ENCODE peak calls at places on chromosome 1, in seven cellular contexts. One of them, this sample, is unnamed.

GRCh38 chr1:53516181-53516580 is 57.0 kb downstream of the DMRTB1 start:
- DNase-seq in effector memory CD8-positive, alpha-beta T cell: no peak
- DNase-seq in GM23338: no peak
- DNase-seq in psoas muscle: no peak
- DNase-seq in A172: no peak
- DNase-seq in NCI-H774: no peak
- DNase-seq in cardiac septum: no peak
- DNase-seq in this sample: no peak

GRCh38 chr1:18557621-18558465 is 72.8 kb upstream of the PAX7 start:
- DNase-seq in NCI-H774: no peak
- DNase-seq in A172: no peak
- DNase-seq in cardiac septum: no peak
- DNase-seq in psoas muscle: no peak
- DNase-seq in effector memory CD8-positive, alpha-beta T cell: no peak
- DNase-seq in GM23338: peak; percentile 83
- DNase-seq in this sample: peak; percentile 86

GRCh38 chr1:81412954-81413353 is 387.8 kb upstream of the ADGRL2 start:
- DNase-seq in psoas muscle: no peak
- DNase-seq in cardiac septum: no peak
- DNase-seq in NCI-H774: no peak
- DNase-seq in A172: no peak
- DNase-seq in GM23338: peak; percentile 80
- DNase-seq in effector memory CD8-positive, alpha-beta T cell: no peak
- DNase-seq in this sample: no peak

GRCh38 chr1:40848530-40849189 is 13.5 kb downstream of the CITED4 start:
- DNase-seq in psoas muscle: peak; percentile 53
- DNase-seq in A172: peak; percentile 67
- DNase-seq in GM23338: peak; percentile 90
- DNase-seq in cardiac septum: no peak
- DNase-seq in effector memory CD8-positive, alpha-beta T cell: no peak
- DNase-seq in NCI-H774: peak; percentile 88
- DNase-seq in this sample: peak; percentile 75

GRCh38 chr1:212500986-212501385 is 68.3 kb downstream of the NENF start:
- DNase-seq in effector memory CD8-positive, alpha-beta T cell: no peak
- DNase-seq in NCI-H774: no peak
- DNase-seq in A172: no peak
- DNase-seq in cardiac septum: no peak
- DNase-seq in psoas muscle: no peak
- DNase-seq in GM23338: no peak
- DNase-seq in this sample: no peak

GRCh38 chr1:94783342-94784264 is 36.6 kb upstream of the SLC44A3 start:
- DNase-seq in psoas muscle: peak; percentile 83
- DNase-seq in GM23338: no peak
- DNase-seq in NCI-H774: no peak
- DNase-seq in cardiac septum: peak; percentile 78
- DNase-seq in A172: peak; percentile 86
- DNase-seq in effector memory CD8-positive, alpha-beta T cell: no peak
- DNase-seq in this sample: no peak

GRCh38 chr1:28326980-28327379 is 1.9 kb upstream of the MED18 start:
- DNase-seq in cardiac septum: no peak
- DNase-seq in A172: no peak
- DNase-seq in NCI-H774: no peak
- DNase-seq in GM23338: no peak
- DNase-seq in psoas muscle: no peak
- DNase-seq in effector memory CD8-positive, alpha-beta T cell: no peak
- DNase-seq in this sample: no peak

GRCh38 chr1:52636701-52637695 is 4.0 kb downstream of the SHISAL2A start:
- DNase-seq in GM23338: no peak
- DNase-seq in cardiac septum: no peak
- DNase-seq in effector memory CD8-positive, alpha-beta T cell: peak; percentile 71
- DNase-seq in A172: peak; percentile 38
- DNase-seq in psoas muscle: no peak
- DNase-seq in NCI-H774: no peak
- DNase-seq in this sample: no peak

GRCh38 chr1:50420283-50420682 is 3.0 kb downstream of the DMRTA2 start:
- DNase-seq in cardiac septum: no peak
- DNase-seq in A172: no peak
- DNase-seq in effector memory CD8-positive, alpha-beta T cell: no peak
- DNase-seq in NCI-H774: no peak
- DNase-seq in GM23338: peak; percentile 43
- DNase-seq in psoas muscle: no peak
- DNase-seq in this sample: no peak

GRCh38 chr1:22922640-22923039 is 50.0 kb downstream of the LACTBL1 start:
- DNase-seq in GM23338: no peak
- DNase-seq in effector memory CD8-positive, alpha-beta T cell: no peak
- DNase-seq in A172: no peak
- DNase-seq in cardiac septum: no peak
- DNase-seq in NCI-H774: no peak
- DNase-seq in psoas muscle: no peak
- DNase-seq in this sample: no peak

GRCh38 chr1:25501235-25502058 is 42.0 kb upstream of the LDLRAP1 start:
- DNase-seq in effector memory CD8-positive, alpha-beta T cell: no peak
- DNase-seq in cardiac septum: no peak
- DNase-seq in GM23338: peak; percentile 96
- DNase-seq in NCI-H774: no peak
- DNase-seq in A172: no peak
- DNase-seq in psoas muscle: no peak
- DNase-seq in this sample: no peak

GRCh38 chr1:64139877-64140276 is 63.5 kb upstream of the UBE2U start:
- DNase-seq in cardiac septum: no peak
- DNase-seq in A172: no peak
- DNase-seq in effector memory CD8-positive, alpha-beta T cell: no peak
- DNase-seq in NCI-H774: no peak
- DNase-seq in psoas muscle: no peak
- DNase-seq in GM23338: no peak
- DNase-seq in this sample: no peak

GRCh38 chr1:202821467-202821866 is 10.7 kb downstream of the PCAT6 start:
- DNase-seq in NCI-H774: no peak
- DNase-seq in cardiac septum: no peak
- DNase-seq in effector memory CD8-positive, alpha-beta T cell: no peak
- DNase-seq in GM23338: no peak
- DNase-seq in psoas muscle: no peak
- DNase-seq in A172: peak; percentile 54
- DNase-seq in this sample: no peak

GRCh38 chr1:152036316-152037216 is at the start of gene S100A11:
- DNase-seq in psoas muscle: peak; percentile 92
- DNase-seq in effector memory CD8-positive, alpha-beta T cell: peak; percentile 40
- DNase-seq in GM23338: peak; percentile 75
- DNase-seq in A172: peak; percentile 89
- DNase-seq in cardiac septum: peak; percentile 96
- DNase-seq in NCI-H774: peak; percentile 29
- DNase-seq in this sample: peak; percentile 86

GRCh38 chr1:64928325-64928724 is 38.0 kb downstream of the JAK1 start:
- DNase-seq in NCI-H774: no peak
- DNase-seq in effector memory CD8-positive, alpha-beta T cell: no peak
- DNase-seq in A172: no peak
- DNase-seq in psoas muscle: no peak
- DNase-seq in GM23338: peak; percentile 37
- DNase-seq in cardiac septum: no peak
- DNase-seq in this sample: no peak

GRCh38 chr1:180236698-180237509 is 6.8 kb downstream of the LHX4 start:
- DNase-seq in psoas muscle: no peak
- DNase-seq in NCI-H774: no peak
- DNase-seq in effector memory CD8-positive, alpha-beta T cell: no peak
- DNase-seq in cardiac septum: peak; percentile 9
- DNase-seq in A172: no peak
- DNase-seq in GM23338: peak; percentile 39
- DNase-seq in this sample: no peak

GRCh38 chr1:172380441-172381244 is 39.8 kb upstream of the C1orf105 start:
- DNase-seq in cardiac septum: no peak
- DNase-seq in GM23338: no peak
- DNase-seq in NCI-H774: no peak
- DNase-seq in A172: peak; percentile 44
- DNase-seq in effector memory CD8-positive, alpha-beta T cell: peak; percentile 33
- DNase-seq in psoas muscle: no peak
- DNase-seq in this sample: no peak

GRCh38 chr1:171664976-171665375 is 12.5 kb upstream of the MYOC start:
- DNase-seq in effector memory CD8-positive, alpha-beta T cell: no peak
- DNase-seq in A172: no peak
- DNase-seq in cardiac septum: no peak
- DNase-seq in GM23338: no peak
- DNase-seq in psoas muscle: no peak
- DNase-seq in NCI-H774: no peak
- DNase-seq in this sample: no peak

GRCh38 chr1:37096523-37096922 is 62.2 kb upstream of the GRIK3 start:
- DNase-seq in GM23338: peak; percentile 79
- DNase-seq in NCI-H774: peak; percentile 42
- DNase-seq in cardiac septum: no peak
- DNase-seq in psoas muscle: no peak
- DNase-seq in effector memory CD8-positive, alpha-beta T cell: no peak
- DNase-seq in A172: no peak
- DNase-seq in this sample: no peak

GRCh38 chr1:170296642-170297041 is 150.9 kb downstream of the NTMT2 start:
- DNase-seq in psoas muscle: no peak
- DNase-seq in GM23338: no peak
- DNase-seq in A172: peak; percentile 21
- DNase-seq in cardiac septum: no peak
- DNase-seq in effector memory CD8-positive, alpha-beta T cell: no peak
- DNase-seq in NCI-H774: no peak
- DNase-seq in this sample: peak; percentile 38